ENCODE peak calls at places on chromosome 1, in ten cellular contexts. I is fibroblast of lung; R is iPS DF 6.9; L is psoas muscle; V is left ventricle myocardium inferior; D is A549; Z is esophagus muscularis mucosa; S is CD4-positive, alpha-beta memory T cell; F is heart left ventricle; J is colonic mucosa. M is an unnamed sample.

GRCh38 chr1:156162430-156163037 is 9.1 kb downstream of the SEMA4A start:
- DNase-seq in I (peak; percentile 46), R (no peak), L (no peak), V (peak; percentile 41), D (no peak), Z (no peak), S (no peak), F (peak; percentile 69), J (no peak), M (no peak)

GRCh38 chr1:154747380-154747779 is 122.7 kb downstream of the KCNN3 start:
- DNase-seq in I (no peak), R (no peak), L (no peak), V (no peak), D (no peak), Z (no peak), S (no peak), F (no peak), J (no peak), M (no peak)

GRCh38 chr1:205316179-205316578 is 5.4 kb downstream of the NUAK2 start:
- DNase-seq in I (no peak), R (no peak), L (no peak), V (no peak), D (no peak), Z (no peak), S (peak; percentile 13), F (no peak), J (no peak), M (no peak)

GRCh38 chr1:119288751-119289150 is 79.8 kb upstream of the HAO2 start:
- DNase-seq in I (peak; percentile 68), R (no peak), L (no peak), V (no peak), D (no peak), Z (no peak), S (no peak), F (no peak), J (no peak), M (no peak)

GRCh38 chr1:62250126-62250726 is 55.6 kb downstream of the L1TD1 start:
- DNase-seq in I (no peak), R (no peak), L (no peak), V (no peak), D (no peak), Z (no peak), S (no peak), F (no peak), J (no peak), M (no peak)

GRCh38 chr1:187001198-187001904 is 172.6 kb downstream of the PLA2G4A start:
- DNase-seq in I (peak; percentile 95), R (no peak), L (no peak), V (no peak), D (peak; percentile 11), Z (no peak), S (no peak), F (no peak), J (no peak), M (no peak)

GRCh38 chr1:39625462-39626273 is 13.8 kb downstream of the HEYL start:
- DNase-seq in I (peak; percentile 16), R (no peak), L (peak; percentile 80), V (peak; percentile 90), D (no peak), Z (peak; percentile 96), S (no peak), F (peak; percentile 91), J (peak; percentile 50), M (no peak)

GRCh38 chr1:98323396-98323795 is 338.1 kb upstream of the SNX7 start:
- DNase-seq in I (peak; percentile 91), R (no peak), L (no peak), V (no peak), D (peak; percentile 78), Z (no peak), S (no peak), F (no peak), J (no peak), M (no peak)

GRCh38 chr1:218674280-218674773 is 329.2 kb downstream of the TGFB2 start:
- DNase-seq in I (peak; percentile 98), R (peak; percentile 43), L (no peak), V (peak; percentile 14), D (peak; percentile 93), Z (no peak), S (no peak), F (no peak), J (no peak), M (no peak)

GRCh38 chr1:37047487-37047886 is 13.2 kb upstream of the GRIK3 start:
- DNase-seq in I (no peak), R (no peak), L (no peak), V (no peak), D (no peak), Z (no peak), S (no peak), F (no peak), J (no peak), M (no peak)

GRCh38 chr1:67645495-67646144 is 39.4 kb upstream of the GADD45A start:
- DNase-seq in I (no peak), R (no peak), L (peak; percentile 58), V (peak; percentile 74), D (peak; percentile 43), Z (peak; percentile 90), S (no peak), F (no peak), J (peak; percentile 79), M (no peak)

GRCh38 chr1:54356680-54357147 is 49.5 kb downstream of the SSBP3 start:
- DNase-seq in I (no peak), R (no peak), L (no peak), V (no peak), D (no peak), Z (no peak), S (peak; percentile 56), F (no peak), J (no peak), M (peak; percentile 50)

GRCh38 chr1:210516675-210517459 is 188.2 kb downstream of the HHAT start:
- DNase-seq in I (no peak), R (no peak), L (no peak), V (no peak), D (no peak), Z (no peak), S (no peak), F (no peak), J (no peak), M (no peak)

GRCh38 chr1:228902781-228903572 is 167.7 kb downstream of the RHOU start:
- DNase-seq in I (peak; percentile 97), R (no peak), L (peak; percentile 71), V (peak; percentile 64), D (peak; percentile 90), Z (peak; percentile 98), S (no peak), F (peak; percentile 69), J (peak; percentile 83), M (no peak)

DNA sequence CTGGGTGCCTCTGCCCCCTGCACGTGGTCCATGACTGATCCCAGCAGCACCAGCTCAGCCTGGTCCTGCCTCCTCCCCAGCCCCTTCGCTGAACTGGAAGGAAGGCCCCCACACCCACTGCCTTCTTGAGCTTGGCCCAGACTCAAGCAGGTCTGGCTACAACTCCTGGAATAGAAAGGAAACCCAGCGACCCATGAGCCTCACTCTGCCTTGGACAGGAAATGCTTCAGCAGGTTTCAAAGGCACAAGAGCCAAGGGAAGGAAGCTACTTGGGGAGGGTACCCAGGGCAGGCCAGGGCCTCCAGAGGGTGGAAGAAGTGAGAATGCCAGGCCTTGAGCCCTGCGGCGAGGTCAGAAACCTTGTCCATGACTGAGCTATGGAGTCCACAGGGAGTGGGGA is 35.9 kb upstream of the RD3 start:
- DNase-seq in I (no peak), R (no peak), L (no peak), V (no peak), D (no peak), Z (no peak), S (no peak), F (no peak), J (no peak), M (no peak)
- H3K4me1 ChIP-seq in I (no peaks in the 10 kb centered on the region), R (no peaks in the 10 kb centered on the region), L (peaks cover 15% of the 10 kb centered on the region), V (peaks cover 46% of the 10 kb centered on the region), D (peaks cover 3% of the 10 kb centered on the region), Z (peaks cover 16% of the 10 kb centered on the region), S (peaks cover 6% of the 10 kb centered on the region), F (peaks cover 27% of the 10 kb centered on the region), J (no peaks in the 10 kb centered on the region), M (no peaks in the 10 kb centered on the region)

GRCh38 chr1:2197732-2198165 is 3.2 kb upstream of the FAAP20 start:
- DNase-seq in I (no peak), R (no peak), L (no peak), V (no peak), D (no peak), Z (no peak), S (no peak), F (no peak), J (no peak), M (no peak)

GRCh38 chr1:2199042-2199810 is 4.7 kb upstream of the FAAP20 start:
- DNase-seq in I (peak; percentile 89), R (no peak), L (peak; percentile 92), V (peak; percentile 93), D (peak; percentile 77), Z (peak; percentile 99), S (peak; percentile 81), F (peak; percentile 93), J (peak; percentile 95), M (peak; percentile 69)

GRCh38 chr1:2196901-2197638 is 2.5 kb upstream of the FAAP20 start:
- DNase-seq in I (no peak), R (no peak), L (no peak), V (no peak), D (no peak), Z (no peak), S (no peak), F (no peak), J (no peak), M (no peak)

GRCh38 chr1:2200308-2200943 is 5.9 kb upstream of the FAAP20 start:
- DNase-seq in I (no peak), R (no peak), L (no peak), V (no peak), D (no peak), Z (no peak), S (no peak), F (no peak), J (no peak), M (no peak)

DNA sequence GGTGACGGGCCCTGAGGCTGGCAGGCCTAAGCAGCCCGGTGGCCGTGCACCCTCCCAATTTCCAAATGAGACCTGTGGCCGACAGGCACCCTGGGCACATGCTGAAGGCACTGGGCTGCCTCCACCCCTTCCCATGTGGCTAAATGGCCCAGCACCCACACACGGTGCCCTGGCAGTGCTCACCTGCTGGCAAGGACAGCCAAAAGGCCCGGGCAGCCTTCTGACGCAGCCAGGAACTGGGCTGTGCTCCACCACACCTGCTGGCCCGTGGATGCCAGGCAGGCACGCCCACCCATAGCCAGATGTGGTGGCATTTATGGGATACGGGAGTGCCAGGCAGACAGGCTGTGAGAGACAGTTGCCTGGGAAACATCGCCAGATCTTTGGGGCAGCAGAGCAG is 4.0 kb upstream of the FAAP20 start:
- DNase-seq in I (no peak), R (no peak), L (no peak), V (no peak), D (no peak), Z (no peak), S (no peak), F (no peak), J (peak; percentile 69), M (no peak)
- H3K27ac ChIP-seq in I (peak overlapping the region; percentile 81), R (no peak overlapping the region), L (peak overlapping the region; percentile 77), V (peak overlapping the region; percentile 81), D (peak overlapping the region; percentile 86), Z (peak overlapping the region; percentile 90), S (peak overlapping the region; percentile 68), F (peak overlapping the region; percentile 82), J (peak overlapping the region; percentile 83), M (peak overlapping the region; percentile 78)

GRCh38 chr1:150061632-150062101 is 5.9 kb upstream of the VPS45 start:
- DNase-seq in I (peak; percentile 97), R (no peak), L (no peak), V (no peak), D (peak; percentile 14), Z (no peak), S (no peak), F (no peak), J (no peak), M (no peak)
- H3K4me1 ChIP-seq in I (peaks cover 11% of the 10 kb centered on the region), R (no peaks in the 10 kb centered on the region), L (peaks cover 27% of the 10 kb centered on the region), V (peaks cover 37% of the 10 kb centered on the region), D (peaks cover 12% of the 10 kb centered on the region), Z (peaks cover 17% of the 10 kb centered on the region), S (peaks cover 10% of the 10 kb centered on the region), F (peaks cover 21% of the 10 kb centered on the region), J (peaks cover 4% of the 10 kb centered on the region), M (peaks cover 3% of the 10 kb centered on the region)

GRCh38 chr1:10696977-10697376 is 99.5 kb downstream of the CASZ1 start:
- DNase-seq in I (peak; percentile 37), R (no peak), L (no peak), V (no peak), D (no peak), Z (no peak), S (no peak), F (no peak), J (no peak), M (no peak)
- H3K27ac ChIP-seq in I (no peak overlapping the region), R (no peak overlapping the region), L (peak overlapping the region; percentile 41), V (peak overlapping the region; percentile 27), D (no peak overlapping the region), Z (no peak overlapping the region), S (no peak overlapping the region), F (no peak overlapping the region), J (no peak overlapping the region), M (no peak overlapping the region)

M was measured in CD4-positive, CD25-positive, alpha-beta regulatory T cell.